ENCODE peak calls at places on chromosomes 4 and X, in five cellular contexts. U is SK-N-SH, C is HepG2, W is K562, D is GM12878. H is an unnamed sample.

GRCh38 chrX:119735467-119735866 is 22.9 kb upstream of the SOWAHD start:
- DNase-seq in U (peak), C (no peak), W (no peak), D (no peak), H (no peak)

GRCh38 chr4:109294006-109294405 is 8.5 kb downstream of the COL25A1 start:
- DNase-seq in U (peak), C (peak), W (peak), D (no peak), H (no peak)

GRCh38 chrX:40207626-40208025 is 109.9 kb upstream of the BCOR start:
- DNase-seq in U (no peak), C (no peak), W (peak), D (no peak), H (no peak)

GRCh38 chr4:80459918-80460473 is 124.5 kb downstream of the CFAP299 start:
- DNase-seq in U (no peak), C (no peak), W (no peak), D (no peak), H (no peak)

GRCh38 chr4:4855293-4856070 is 4.0 kb upstream of the MSX1 start:
- DNase-seq in U (no peak), C (no peak), W (no peak), D (no peak), H (no peak)

GRCh38 chrX:20680998-20681397 is 414.3 kb upstream of the RPS6KA3 start:
- DNase-seq in U (no peak), C (no peak), W (no peak), D (no peak), H (no peak)

GRCh38 chr4:53854991-53855885 is 209.2 kb downstream of the CHIC2 start:
- DNase-seq in U (no peak), C (no peak), W (no peak), D (no peak), H (no peak)

GRCh38 chrX:101904996-101905395 is 26.8 kb downstream of the ZMAT1 start:
- DNase-seq in U (no peak), C (no peak), W (no peak), D (no peak), H (no peak)

GRCh38 chr4:161952382-161952781 is 211.4 kb downstream of the FSTL5 start:
- DNase-seq in U (no peak), C (no peak), W (no peak), D (no peak), H (no peak)

GRCh38 chr4:161948026-161948770 is 215.6 kb downstream of the FSTL5 start:
- DNase-seq in U (no peak), C (no peak), W (no peak), D (no peak), H (no peak)

GRCh38 chr4:161949941-161950725 is 213.7 kb downstream of the FSTL5 start:
- DNase-seq in U (no peak), C (no peak), W (no peak), D (no peak), H (no peak)
- TF ChIP-seq TAF1 in U (no peak), C (no peak), W (no peak), D (no peak), H (no peak)

DNA sequence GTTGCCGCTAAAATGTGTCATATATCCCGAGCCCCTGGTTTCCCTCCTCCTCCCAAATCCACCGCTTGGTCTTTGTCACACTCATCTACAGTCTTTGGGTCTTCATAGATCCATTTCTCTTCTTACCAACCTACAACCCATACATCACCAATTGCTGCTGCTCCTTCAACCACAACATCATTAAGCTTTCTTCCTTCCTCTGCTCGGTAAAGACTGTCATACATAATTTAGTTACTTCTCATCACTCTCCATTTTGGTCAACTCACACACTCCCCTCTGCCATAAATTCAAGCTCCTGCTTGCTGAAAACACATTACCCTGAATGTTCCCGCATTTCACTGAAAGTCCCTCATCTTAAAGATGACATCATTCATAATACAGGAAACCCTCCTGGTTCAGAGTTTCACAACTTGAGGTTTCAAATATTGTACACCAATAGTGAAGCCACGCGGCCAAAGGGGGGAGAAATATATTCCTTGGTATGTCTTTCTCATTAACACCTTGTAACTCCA is 1.7 kb upstream of the DCTD start:
- DNase-seq in U (no peak), C (no peak), W (no peak), D (peak), H (no peak)
- TF ChIP-seq GABPA in U (no peak), C (no peak), W (no peak), D (no peak), H (no peak)

DNA sequence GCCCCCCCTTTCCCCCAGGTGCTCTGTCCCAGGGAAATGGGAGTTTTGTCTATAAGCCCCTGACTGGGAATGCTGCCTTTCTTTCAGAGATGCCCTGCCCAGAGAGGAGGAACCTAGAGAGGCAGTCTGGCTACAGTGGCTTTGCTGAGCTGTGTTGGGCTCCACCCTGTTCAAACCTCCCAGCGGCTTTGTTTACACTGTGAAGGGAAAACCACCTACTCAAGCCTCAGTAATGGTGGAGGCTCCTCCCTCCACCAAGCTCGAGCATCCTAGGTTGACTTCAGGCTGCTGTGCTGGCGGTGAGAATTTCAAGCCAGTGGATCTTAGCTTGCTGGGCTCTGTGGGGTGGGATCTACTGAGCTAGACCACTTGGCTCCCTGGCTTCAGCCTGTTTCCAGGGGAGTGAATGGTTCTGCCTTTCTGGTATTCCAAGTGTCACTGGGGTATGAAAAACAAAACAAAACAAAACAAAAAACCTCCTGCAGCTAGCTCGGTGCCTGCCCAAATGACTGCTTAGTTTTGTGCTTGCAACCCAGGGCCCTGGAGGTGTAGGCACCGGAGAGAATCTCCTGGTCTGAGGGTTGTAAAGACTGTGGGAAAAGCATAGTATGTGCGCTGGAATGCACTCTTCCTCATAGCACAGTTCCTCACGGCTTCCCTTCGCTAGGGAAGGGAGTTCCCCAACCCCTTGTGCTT is 41.7 kb downstream of the ITM2A start:
- DNase-seq in U (no peak), C (no peak), W (peak), D (no peak), H (no peak)
- TF ChIP-seq TAF1 in U (no peak), C (no peak), W (no peak), D (no peak), H (no peak)

GRCh38 chrX:122625821-122626220 is 558.3 kb upstream of the GRIA3 start:
- DNase-seq in U (no peak), C (no peak), W (no peak), D (no peak), H (no peak)
- TF ChIP-seq GABPA in U (no peak), C (no peak), W (no peak), D (no peak), H (no peak)